ENCODE peak calls at places on chromosomes 7 and 10, in four cellular contexts. W is lower lobe of right lung; P is CD8-positive, alpha-beta T cell; A is left ventricle myocardium inferior. R is an unnamed sample. For H3K4me1, the result is how much of the 10 kb centered on the place peaks cover.

GRCh38 chr10:25725917-25726716 is 207.9 kb upstream of the MYO3A start:
- DNase-seq in A (no peak), W (no peak), P (no peak), R (no peak)

GRCh38 chr7:18320422-18320821 is 175.1 kb upstream of the HDAC9 start:
- DNase-seq in A (no peak), P (no peak), W (no peak), R (no peak)

GRCh38 chr10:15140640-15141039 is 27.9 kb downstream of the NMT2 start:
- DNase-seq in P (no peak), W (no peak), A (no peak), R (no peak)

GRCh38 chr10:74419491-74420466 is 268.8 kb downstream of the ADK start:
- DNase-seq in P (peak), A (no peak), W (no peak), R (no peak)

GRCh38 chr10:111076682-111077661 is at the start of gene ADRA2A:
- DNase-seq in W (peak), A (peak), P (no peak), R (no peak)

GRCh38 chr7:117946201-117946633 is 73.0 kb upstream of the CTTNBP2 start:
- DNase-seq in A (no peak), P (no peak), W (no peak), R (no peak)

GRCh38 chr7:55538538-55538937 is 33.8 kb downstream of the VOPP1 start:
- DNase-seq in P (no peak), A (no peak), W (no peak), R (no peak)

GRCh38 chr10:123869015-123869414 is 22.6 kb downstream of the CPXM2 start:
- DNase-seq in P (no peak), W (no peak), A (no peak), R (no peak)

GRCh38 chr7:157019718-157020451 is 9.4 kb upstream of the MNX1 start:
- DNase-seq in A (no peak), P (no peak), W (no peak), R (no peak)

GRCh38 chr7:135759537-135759936 is 10.9 kb upstream of the FAM180A start:
- DNase-seq in P (no peak), A (no peak), W (no peak), R (no peak)

GRCh38 chr10:118840071-118840775 is 85.5 kb upstream of the CACUL1 start:
- DNase-seq in P (no peak), W (no peak), A (no peak), R (no peak)

GRCh38 chr7:77328669-77329068 is 87.5 kb downstream of the GSAP start:
- DNase-seq in W (no peak), A (no peak), P (no peak), R (no peak)

GRCh38 chr7:91694221-91694856 is 186.2 kb downstream of the MTERF1 start:
- DNase-seq in W (no peak), A (no peak), P (no peak), R (no peak)

GRCh38 chr10:34547695-34548094 is 267.4 kb downstream of the PARD3 start:
- DNase-seq in A (no peak), P (no peak), W (no peak), R (no peak)

GRCh38 chr10:118522791-118523498 is 72.5 kb downstream of the PRLHR start:
- DNase-seq in P (no peak), W (no peak), A (no peak), R (no peak)

GRCh38 chr10:50552771-50553535 is 70.8 kb downstream of the SGMS1 start:
- DNase-seq in P (peak), W (no peak), A (no peak), R (no peak)

GRCh38 chr10:35925511-35925910 is 283.4 kb upstream of the FZD8 start:
- DNase-seq in W (no peak), A (no peak), P (no peak), R (no peak)

GRCh38 chr7:128215281-128215680 is 25.8 kb upstream of the LEP start:
- DNase-seq in W (no peak), P (no peak), A (no peak), R (no peak)

GRCh38 chr10:6665847-6666246 is 85.8 kb upstream of the PRKCQ start:
- DNase-seq in W (no peak), A (no peak), P (peak), R (no peak)

GRCh38 chr7:34315032-34315431 is 343.0 kb upstream of the NPSR1 start:
- DNase-seq in W (no peak), P (no peak), A (no peak), R (no peak)

GRCh38 chr10:37872283-37872682 is 14.9 kb upstream of the ZNF248 start:
- DNase-seq in P (no peak), W (no peak), A (no peak), R (no peak)

GRCh38 chr7:99375070-99375807 is 709 bp downstream of the ARPC1B start:
- DNase-seq in W (peak), P (peak), A (peak), R (peak)

GRCh38 chr10:88150338-88150737 is 286.9 kb downstream of the PTEN start:
- DNase-seq in A (no peak), P (no peak), W (no peak), R (no peak)

GRCh38 chr10:69980672-69981071 is 72.0 kb upstream of the MACROH2A2 start:
- DNase-seq in A (no peak), P (no peak), W (no peak), R (no peak)

GRCh38 chr7:92813390-92814024 is 22.9 kb downstream of the CDK6 start:
- DNase-seq in W (no peak), P (no peak), A (no peak), R (no peak)

GRCh38 chr10:131591936-131592335 is 280.4 kb upstream of the TCERG1L start:
- DNase-seq in W (no peak), A (no peak), P (no peak), R (no peak)

GRCh38 chr10:100888957-100889356 is 23.8 kb upstream of the SLF2 start:
- DNase-seq in P (no peak), A (no peak), W (no peak), R (no peak)

GRCh38 chr7:96910484-96910883 is 94.9 kb upstream of the DLX6 start:
- DNase-seq in A (no peak), W (no peak), P (no peak), R (no peak)

GRCh38 chr10:80457554-80458262 is 3.6 kb downstream of the TSPAN14 start:
- DNase-seq in P (no peak), W (no peak), A (no peak), R (peak)

GRCh38 chr10:71975891-71976725 is 11.9 kb downstream of the CHST3 start:
- DNase-seq in A (no peak), P (no peak), W (no peak), R (no peak)

GRCh38 chr10:112314822-112315474 is 31.7 kb downstream of the TECTB start:
- DNase-seq in P (peak), W (peak), A (peak), R (peak)

GRCh38 chr10:3229815-3230214 is 57.2 kb upstream of the PITRM1 start:
- DNase-seq in W (no peak), A (no peak), P (no peak), R (no peak)

GRCh38 chr10:86592413-86592812 is 61.9 kb upstream of the OPN4 start:
- DNase-seq in W (no peak), P (no peak), A (no peak), R (peak)

GRCh38 chr7:21504021-21504420 is 38.8 kb upstream of the DNAH11 start:
- DNase-seq in A (no peak), P (no peak), W (no peak), R (no peak)

GRCh38 chr7:36971515-36972139 is 247.3 kb upstream of the AOAH start:
- DNase-seq in A (no peak), P (no peak), W (no peak), R (no peak)

GRCh38 chr7:80686576-80686975 is 48.1 kb downstream of the CD36 start:
- DNase-seq in W (no peak), A (no peak), P (no peak), R (no peak)

GRCh38 chr7:130430841-130431713 is 9.7 kb downstream of the CEP41 start:
- DNase-seq in W (no peak), P (no peak), A (peak), R (no peak)

GRCh38 chr7:144391823-144392255 is 11.7 kb downstream of the NOBOX start:
- DNase-seq in W (no peak), A (no peak), P (no peak), R (no peak)

GRCh38 chr7:133021196-133021595 is 60.7 kb downstream of the CHCHD3 start:
- DNase-seq in A (no peak), P (no peak), W (no peak), R (no peak)

GRCh38 chr7:39819514-39819913 is 130.5 kb upstream of the CDK13 start:
- DNase-seq in W (no peak), P (no peak), A (no peak), R (no peak)

GRCh38 chr7:39811161-39811614 is 138.9 kb upstream of the CDK13 start:
- DNase-seq in A (no peak), W (no peak), P (no peak), R (no peak)

GRCh38 chr7:39810710-39811109 is 139.3 kb upstream of the CDK13 start:
- DNase-seq in P (no peak), A (no peak), W (no peak), R (no peak)

GRCh38 chr7:39816462-39817065 is 133.5 kb upstream of the CDK13 start:
- DNase-seq in A (no peak), W (no peak), P (no peak), R (no peak)
- H3K27ac ChIP-seq in A (peak), W (no peak), P (no peak), R (no peak)

DNA sequence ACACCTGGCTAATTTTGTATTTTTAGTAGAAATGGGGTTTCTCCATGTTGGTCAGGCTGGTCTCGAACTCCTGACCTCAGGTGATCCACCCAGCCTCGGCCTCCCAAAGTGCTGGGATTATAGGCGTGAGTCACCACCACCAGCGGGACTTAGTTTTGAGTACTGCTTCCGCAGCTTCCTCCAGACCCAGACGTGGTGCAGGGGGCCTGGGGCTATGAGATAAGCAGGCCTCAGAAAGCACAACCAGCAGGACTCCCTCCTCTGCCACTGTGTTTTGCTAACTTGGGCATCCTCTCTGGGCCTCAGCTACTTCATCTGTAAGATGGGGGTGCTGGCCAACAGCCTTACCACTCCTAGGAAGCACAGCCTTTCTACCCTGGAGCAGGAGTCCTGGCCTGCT is 37.8 kb downstream of the GOLGA7B start:
- DNase-seq in P (no peak), A (no peak), W (no peak), R (no peak)
- H3K4me1 ChIP-seq in P (under half), A (under half), W (under half), R (under half)

GRCh38 chr7:158329014-158329610 is 258.5 kb downstream of the PTPRN2 start:
- DNase-seq in P (no peak), W (no peak), A (no peak), R (no peak)
- H3K27ac ChIP-seq in P (no peak), W (no peak), A (no peak), R (no peak)

GRCh38 chr7:131610007-131610406 is 53.6 kb upstream of the PODXL start:
- DNase-seq in A (no peak), P (no peak), W (no peak), R (no peak)

GRCh38 chr7:131608112-131608498 is 51.7 kb upstream of the PODXL start:
- DNase-seq in P (no peak), W (no peak), A (no peak), R (no peak)

GRCh38 chr7:131605280-131605878 is 49.0 kb upstream of the PODXL start:
- DNase-seq in P (no peak), A (no peak), W (no peak), R (no peak)

GRCh38 chr7:131606346-131607290 is 50.2 kb upstream of the PODXL start:
- DNase-seq in P (no peak), W (no peak), A (no peak), R (no peak)

GRCh38 chr7:131607291-131608111 is 51.1 kb upstream of the PODXL start:
- DNase-seq in P (no peak), W (no peak), A (no peak), R (no peak)
- H3K4me1 ChIP-seq in P (under half), W (under half), A (under half), R (under half)

DNA sequence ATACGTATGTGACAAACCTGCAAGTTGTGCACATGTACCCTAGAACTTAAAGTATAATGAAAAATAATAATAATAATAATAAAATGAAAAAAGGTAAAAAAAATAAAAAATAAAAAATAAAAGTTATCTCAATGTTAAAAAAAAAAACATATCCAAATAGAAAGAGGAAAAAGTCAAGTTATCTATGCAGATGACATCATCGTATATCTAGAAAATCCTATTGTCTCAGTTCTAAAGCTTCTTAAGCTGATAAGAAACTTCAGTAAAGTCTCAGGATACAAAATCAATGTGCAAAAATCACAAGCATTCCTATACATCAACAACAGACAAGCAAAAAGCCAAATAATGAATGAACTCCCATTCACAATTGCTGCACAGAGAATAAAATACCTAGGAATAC is 466.6 kb upstream of the PHF14 start:
- DNase-seq in W (no peak), A (no peak), P (no peak), R (no peak)
- H3K27ac ChIP-seq in W (no peak), A (no peak), P (no peak), R (no peak)

GRCh38 chr7:50394315-50394714 is 55.8 kb downstream of the FIGNL1 start:
- DNase-seq in W (no peak), A (no peak), P (no peak), R (no peak)
- H3K4me1 ChIP-seq in W (under half), A (under half), P (half or more), R (under half)

DNA sequence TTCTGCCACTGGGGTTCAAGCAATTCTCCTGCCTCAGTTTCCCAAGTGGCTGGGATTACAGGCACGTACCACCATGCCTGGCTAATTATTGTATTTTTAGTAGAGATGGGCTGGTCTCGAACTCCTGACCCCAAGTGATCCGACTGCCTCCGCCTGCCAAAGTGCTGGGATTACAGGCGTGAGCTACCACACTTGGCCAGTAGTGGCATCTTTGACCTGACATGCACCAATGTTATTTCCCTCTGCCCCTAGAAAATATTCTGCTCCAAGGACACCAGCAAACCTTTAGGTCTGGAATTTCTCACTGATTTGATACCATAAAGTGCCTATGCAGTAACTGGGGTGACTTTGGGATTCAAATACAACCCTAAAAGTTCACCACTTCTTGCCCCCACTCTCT is 179.4 kb downstream of the ARID5B start:
- DNase-seq in A (no peak), P (no peak), W (no peak), R (no peak)
- H3K27ac ChIP-seq in A (peak), P (no peak), W (peak), R (peak)

DNA sequence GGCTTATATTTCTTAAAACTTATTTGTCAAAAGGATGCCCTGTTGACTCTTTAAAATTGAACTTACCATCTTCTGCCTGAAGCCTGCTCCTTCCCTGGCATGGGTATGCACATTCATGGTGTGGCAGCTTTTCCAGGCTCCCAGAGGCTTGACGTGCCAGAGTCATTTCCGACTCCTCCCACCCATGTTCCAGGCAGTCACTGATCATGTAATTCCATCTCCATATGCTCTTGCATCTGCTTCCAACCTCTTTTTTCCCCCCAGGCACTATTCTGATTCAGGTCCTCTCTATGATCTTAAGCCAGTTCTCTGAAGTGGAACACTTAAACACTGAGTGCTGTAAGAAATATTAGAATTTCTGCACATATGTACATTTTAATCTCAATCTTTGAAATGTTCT is 82.2 kb downstream of the CFAP58 start:
- DNase-seq in P (no peak), W (no peak), A (no peak), R (no peak)
- H3K4me1 ChIP-seq in P (under half), W (under half), A (under half), R (under half)

GRCh38 chr7:67940400-67940799 is 943.8 kb downstream of the TYW1 start:
- DNase-seq in A (no peak), W (no peak), P (no peak), R (no peak)

DNA sequence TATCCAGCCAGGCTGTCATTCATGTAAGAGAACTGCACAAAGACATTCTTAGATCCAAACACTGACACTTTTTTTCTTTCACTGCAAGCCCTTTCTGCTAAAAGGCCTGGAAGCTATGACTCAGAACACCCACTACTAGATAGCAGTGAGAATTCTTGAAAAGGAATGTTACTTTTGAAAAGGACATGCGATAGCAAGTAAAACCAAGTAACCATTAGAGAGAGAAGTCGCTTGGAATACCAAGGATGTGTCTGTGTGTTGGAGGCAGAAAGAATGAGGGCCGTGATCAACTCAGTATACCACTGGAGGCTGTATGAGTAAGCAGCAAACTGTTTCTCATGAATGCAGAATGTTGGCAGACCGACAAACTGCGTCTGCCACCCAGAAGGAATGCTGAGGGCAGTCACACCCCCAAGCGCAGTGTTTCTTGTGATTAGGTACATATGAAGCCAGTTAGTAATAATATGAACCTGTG is 941.1 kb downstream of the TYW1 start:
- DNase-seq in P (no peak), W (peak), A (peak), R (no peak)
- H3K27ac ChIP-seq in P (no peak), W (no peak), A (no peak), R (no peak)